ENCODE peak calls at places on chromosomes 16 and 17, in six cellular contexts. Q is NCI-H2081; M is RCC 7860; G is activated CD4-positive, alpha-beta T cell treated with anti-CD3 and anti-CD28 coated beads, Interleukin-2, amount 50 U/mL, for 1 hour; R is astrocyte of the cerebellum; U is body of pancreas. W is an unnamed sample.

GRCh38 chr17:39486242-39486641 is 25.0 kb downstream of the CDK12 start:
- DNase-seq in Q (no peak), M (no peak), G (no peak), R (no peak), U (no peak), W (no peak)

GRCh38 chr16:9306753-9307152 is 215.3 kb downstream of the HAPSTR1 start:
- DNase-seq in Q (no peak), M (no peak), G (no peak), R (no peak), U (no peak), W (no peak)

GRCh38 chr16:25014500-25015147 is 545 bp downstream of the ARHGAP17 start:
- DNase-seq in Q (peak; percentile 30), M (peak; percentile 25), G (peak; percentile 9), R (no peak), U (peak; percentile 51), W (peak; percentile 23)

GRCh38 chr17:30332057-30332542 is 1.8 kb downstream of the TMIGD1 start:
- DNase-seq in Q (no peak), M (peak; percentile 88), G (peak; percentile 50), R (peak; percentile 18), U (no peak), W (peak; percentile 19)

GRCh38 chr17:13993106-13993505 is 76.2 kb upstream of the COX10 start:
- DNase-seq in Q (no peak), M (no peak), G (no peak), R (no peak), U (no peak), W (no peak)

GRCh38 chr17:63442549-63443035 is 3.5 kb downstream of the CYB561 start:
- DNase-seq in Q (no peak), M (no peak), G (no peak), R (no peak), U (no peak), W (no peak)

GRCh38 chr17:80035937-80036714 is at the start of gene CCDC40:
- DNase-seq in Q (peak; percentile 79), M (peak; percentile 65), G (peak; percentile 76), R (no peak), U (peak; percentile 86), W (peak; percentile 73)

GRCh38 chr16:86783626-86784266 is 205.4 kb downstream of the FOXL1 start:
- DNase-seq in Q (no peak), M (peak; percentile 89), G (no peak), R (no peak), U (no peak), W (no peak)

GRCh38 chr17:19753661-19754463 is 5.8 kb upstream of the ALDH3A1 start:
- DNase-seq in Q (no peak), M (peak; percentile 37), G (no peak), R (no peak), U (peak; percentile 54), W (no peak)

GRCh38 chr16:85387171-85387507 is 226.0 kb upstream of the GSE1 start:
- DNase-seq in Q (no peak), M (no peak), G (no peak), R (no peak), U (no peak), W (no peak)

GRCh38 chr16:377419-377951 is 4.3 kb downstream of the PGAP6 start:
- DNase-seq in Q (no peak), M (no peak), G (no peak), R (no peak), U (no peak), W (peak; percentile 12)

GRCh38 chr16:84594725-84595038 is 23.2 kb downstream of the COTL1 start:
- DNase-seq in Q (no peak), M (no peak), G (no peak), R (no peak), U (no peak), W (no peak)

GRCh38 chr17:39699818-39700147 is at the start of gene ERBB2:
- DNase-seq in Q (no peak), M (peak; percentile 49), G (no peak), R (peak; percentile 47), U (peak; percentile 73), W (no peak)

W was measured in CD8-positive, alpha-beta T cell.